ENCODE peak calls at places on chromosomes 2 and 18, in four cellular contexts. One of them, this sample, is unnamed.

GRCh38 chr2:30234180-30234971 is 3.0 kb downstream of the LBH start:
- DNase-seq in WTC11: no peak
- DNase-seq in NCI-H1092: no peak
- DNase-seq in ELR: peak; percentile 50
- DNase-seq in this sample: peak; percentile 96

GRCh38 chr18:13612111-13612997 is 114.0 kb downstream of the FAM210A start:
- DNase-seq in ELR: no peak
- DNase-seq in WTC11: no peak
- DNase-seq in NCI-H1092: no peak
- DNase-seq in this sample: no peak

GRCh38 chr2:230423851-230424458 is 8.0 kb downstream of the SP100 start:
- DNase-seq in NCI-H1092: no peak
- DNase-seq in ELR: no peak
- DNase-seq in WTC11: no peak
- DNase-seq in this sample: peak; percentile 55

GRCh38 chr18:9696701-9697100 is 11.4 kb upstream of the RAB31 start:
- DNase-seq in WTC11: no peak
- DNase-seq in NCI-H1092: no peak
- DNase-seq in ELR: no peak
- DNase-seq in this sample: no peak

GRCh38 chr2:196927318-196928225 is 1.1 kb upstream of the PGAP1 start:
- DNase-seq in ELR: peak; percentile 75
- DNase-seq in NCI-H1092: no peak
- DNase-seq in WTC11: no peak
- DNase-seq in this sample: peak; percentile 72

GRCh38 chr2:217430916-217431576 is 571.2 kb upstream of the TNP1 start:
- DNase-seq in ELR: peak; percentile 7
- DNase-seq in WTC11: no peak
- DNase-seq in NCI-H1092: no peak
- DNase-seq in this sample: no peak

GRCh38 chr2:202429164-202429980 is 53.2 kb downstream of the BMPR2 start:
- DNase-seq in ELR: no peak
- DNase-seq in NCI-H1092: no peak
- DNase-seq in WTC11: no peak
- DNase-seq in this sample: no peak

GRCh38 chr2:37982847-37983246 is 57.8 kb downstream of the RMDN2 start:
- DNase-seq in ELR: no peak
- DNase-seq in NCI-H1092: no peak
- DNase-seq in WTC11: no peak
- DNase-seq in this sample: no peak

GRCh38 chr2:189517847-189518535 is 62.6 kb downstream of the SLC40A1 start:
- DNase-seq in WTC11: no peak
- DNase-seq in ELR: peak; percentile 22
- DNase-seq in NCI-H1092: no peak
- DNase-seq in this sample: peak; percentile 28

GRCh38 chr2:216051350-216051749 is 30.3 kb downstream of the PECR start:
- DNase-seq in NCI-H1092: no peak
- DNase-seq in ELR: no peak
- DNase-seq in WTC11: no peak
- DNase-seq in this sample: no peak

GRCh38 chr18:8603663-8604520 is 5.3 kb upstream of the RAB12 start:
- DNase-seq in WTC11: no peak
- DNase-seq in NCI-H1092: no peak
- DNase-seq in ELR: peak; percentile 10
- DNase-seq in this sample: no peak

GRCh38 chr18:79938196-79938595 is 13.3 kb downstream of the SLC66A2 start:
- DNase-seq in ELR: no peak
- DNase-seq in WTC11: peak; percentile 5
- DNase-seq in NCI-H1092: no peak
- DNase-seq in this sample: no peak

GRCh38 chr2:195984951-195985726 is 83.5 kb downstream of the DNAH7 start:
- DNase-seq in ELR: peak; percentile 24
- DNase-seq in WTC11: no peak
- DNase-seq in NCI-H1092: no peak
- DNase-seq in this sample: no peak

GRCh38 chr2:233820766-233821105 is 33.6 kb downstream of the HJURP start:
- DNase-seq in WTC11: no peak
- DNase-seq in NCI-H1092: no peak
- DNase-seq in ELR: no peak
- DNase-seq in this sample: no peak